ENCODE peak calls at places on chromosomes 12 and 14, in seven cellular contexts. Z, B, K, X, U, Y and I are unnamed samples.

GRCh38 chr12:46230985-46231384 is 37.9 kb downstream of the SLC38A1 start:
- ATAC-seq in Z (no peak), B (no peak), K (no peak), X (no peak), U (peak; percentile 48), Y (no peak), I (no peak)

GRCh38 chr12:27463826-27464554 is 17.5 kb downstream of the SMCO2 start:
- ATAC-seq in Z (no peak), B (no peak), K (no peak), X (peak; percentile 52), U (no peak), Y (no peak), I (peak; percentile 78)

GRCh38 chr12:104692335-104693218 is 235.8 kb downstream of the CHST11 start:
- ATAC-seq in Z (no peak), B (no peak), K (no peak), X (no peak), U (peak; percentile 44), Y (no peak), I (no peak)

GRCh38 chr12:110689002-110689600 is at the start of gene HVCN1:
- ATAC-seq in Z (peak; percentile 82), B (no peak), K (peak; percentile 82), X (peak; percentile 72), U (peak; percentile 74), Y (peak; percentile 78), I (peak; percentile 87)

GRCh38 chr12:45779936-45780335 is 50.4 kb downstream of the ARID2 start:
- ATAC-seq in Z (no peak), B (no peak), K (no peak), X (no peak), U (no peak), Y (no peak), I (no peak)

GRCh38 chr14:105499256-105500035 is 8.4 kb downstream of the TEDC1 start:
- ATAC-seq in Z (peak; percentile 51), B (peak; percentile 25), K (peak; percentile 14), X (peak; percentile 62), U (no peak), Y (no peak), I (no peak)

GRCh38 chr12:71639341-71639760 is 24.3 kb downstream of the ZFC3H1 start:
- ATAC-seq in Z (peak; percentile 83), B (peak; percentile 75), K (peak; percentile 74), X (peak; percentile 98), U (peak; percentile 86), Y (peak; percentile 84), I (no peak)

GRCh38 chr14:106277503-106277902 is 751.1 kb downstream of the TMEM121 start:
- ATAC-seq in Z (no peak), B (no peak), K (no peak), X (peak; percentile 71), U (peak; percentile 81), Y (peak; percentile 77), I (no peak)

GRCh38 chr12:28172434-28173030 is 17.7 kb upstream of the CCDC91 start:
- ATAC-seq in Z (peak; percentile 66), B (peak; percentile 93), K (peak; percentile 84), X (peak; percentile 85), U (peak; percentile 45), Y (peak; percentile 90), I (no peak)

GRCh38 chr14:44795725-44796124 is 166.0 kb downstream of the KLHL28 start:
- ATAC-seq in Z (peak; percentile 65), B (no peak), K (no peak), X (no peak), U (no peak), Y (no peak), I (no peak)

GRCh38 chr14:102629011-102629444 is 36.6 kb downstream of the RCOR1 start:
- ATAC-seq in Z (no peak), B (no peak), K (no peak), X (no peak), U (no peak), Y (peak; percentile 60), I (no peak)

GRCh38 chr12:15937902-15938301 is 26.8 kb downstream of the DERA start:
- ATAC-seq in Z (no peak), B (no peak), K (no peak), X (no peak), U (no peak), Y (no peak), I (no peak)

GRCh38 chr12:25495336-25496097 is 57.6 kb downstream of the LMNTD1 start:
- ATAC-seq in Z (no peak), B (peak; percentile 54), K (peak; percentile 81), X (peak; percentile 51), U (no peak), Y (no peak), I (no peak)

GRCh38 chr12:96982671-96983070 is 75.6 kb downstream of the NEDD1 start:
- ATAC-seq in Z (no peak), B (no peak), K (no peak), X (no peak), U (no peak), Y (no peak), I (no peak)

GRCh38 chr14:22985894-22986507 is 3.6 kb upstream of the AJUBA start:
- ATAC-seq in Z (no peak), B (no peak), K (no peak), X (no peak), U (no peak), Y (no peak), I (no peak)

GRCh38 chr12:48060474-48060873 is 45.4 kb downstream of the SENP1 start:
- ATAC-seq in Z (no peak), B (no peak), K (no peak), X (no peak), U (no peak), Y (no peak), I (no peak)

GRCh38 chr12:60257063-60257462 is 661.2 kb downstream of the SLC16A7 start:
- ATAC-seq in Z (no peak), B (peak; percentile 76), K (peak; percentile 76), X (peak; percentile 77), U (no peak), Y (peak; percentile 88), I (no peak)

GRCh38 chr12:30953946-30954766 is 27.6 kb downstream of the TSPAN11 start:
- ATAC-seq in Z (no peak), B (no peak), K (no peak), X (no peak), U (no peak), Y (no peak), I (no peak)

GRCh38 chr12:28023156-28023887 is 50.8 kb upstream of the PTHLH start:
- ATAC-seq in Z (no peak), B (peak; percentile 50), K (no peak), X (no peak), U (no peak), Y (no peak), I (no peak)

GRCh38 chr12:124698211-124698997 is 131.0 kb upstream of the NCOR2 start:
- ATAC-seq in Z (no peak), B (no peak), K (no peak), X (no peak), U (no peak), Y (no peak), I (no peak)

GRCh38 chr12:112938751-112939150 is 477 bp downstream of the OAS3 start:
- ATAC-seq in Z (no peak), B (peak; percentile 39), K (peak; percentile 23), X (no peak), U (peak; percentile 10), Y (no peak), I (no peak)

GRCh38 chr12:123634142-123634561 is 523 bp downstream of the GTF2H3 start:
- ATAC-seq in Z (no peak), B (peak; percentile 23), K (peak; percentile 5), X (peak; percentile 22), U (peak; percentile 26), Y (peak; percentile 41), I (no peak)

GRCh38 chr12:123633379-123634141 is at the start of the genes EIF2B1 and GTF2H3:
- ATAC-seq in Z (peak; percentile 99), B (peak; percentile 97), K (peak; percentile 100), X (peak; percentile 98), U (peak; percentile 98), Y (peak; percentile 97), I (peak; percentile 100)
- TF ChIP-seq POLR2AphosphoS5 in Z (peak; percentile 99), B (peak; percentile 98), K (peak; percentile 96), X (peak; percentile 99), U (peak; percentile 99), Y (peak; percentile 99), I (peak; percentile 91)

DNA sequence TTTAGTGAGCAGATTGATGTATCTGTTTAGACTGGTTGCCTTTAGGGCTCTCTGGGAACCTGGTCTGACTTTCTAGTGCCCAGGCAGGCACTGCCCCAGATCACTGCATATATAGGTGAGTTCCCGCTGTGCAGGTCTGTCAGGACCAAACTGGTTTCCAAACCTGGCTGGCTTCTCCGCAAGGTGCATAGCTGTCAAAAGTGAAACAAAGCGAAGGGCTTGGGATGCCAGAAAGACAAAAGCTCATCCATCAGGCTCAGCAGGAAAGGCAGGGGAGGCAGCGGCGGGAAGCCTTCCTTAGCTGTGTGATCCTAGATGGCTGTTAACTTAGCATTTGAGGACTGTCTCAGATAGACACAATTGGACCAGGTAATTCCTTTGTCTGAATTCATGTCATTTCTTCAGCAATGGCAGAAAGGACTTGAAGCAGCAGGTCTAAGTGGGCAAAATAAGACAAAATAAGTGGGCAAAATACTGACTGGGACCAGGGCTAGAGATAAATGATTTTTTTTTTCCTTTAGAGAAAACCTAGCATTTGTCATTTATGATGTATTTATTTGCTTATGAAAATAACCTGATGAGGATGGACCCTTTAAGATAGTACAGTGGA is 128.6 kb upstream of the DYRK2 start:
- ATAC-seq in Z (peak; percentile 95), B (no peak), K (no peak), X (no peak), U (no peak), Y (no peak), I (no peak)
- TF ChIP-seq POLR2AphosphoS5 in Z (no peak), B (no peak), K (no peak), X (no peak), U (no peak), Y (no peak), I (no peak)

GRCh38 chr14:37583358-37584210 is 11.5 kb downstream of the FOXA1 start:
- ATAC-seq in Z (peak; percentile 65), B (peak; percentile 83), K (peak; percentile 87), X (peak; percentile 64), U (no peak), Y (no peak), I (no peak)

GRCh38 chr14:37585101-37585479 is 10.0 kb downstream of the FOXA1 start:
- ATAC-seq in Z (peak; percentile 4), B (no peak), K (no peak), X (no peak), U (no peak), Y (no peak), I (no peak)

GRCh38 chr14:37586783-37587428 is 8.1 kb downstream of the FOXA1 start:
- ATAC-seq in Z (no peak), B (no peak), K (no peak), X (no peak), U (no peak), Y (no peak), I (no peak)

GRCh38 chr14:37585971-37586759 is 8.9 kb downstream of the FOXA1 start:
- ATAC-seq in Z (no peak), B (no peak), K (no peak), X (no peak), U (no peak), Y (no peak), I (no peak)

GRCh38 chr14:37584211-37585100 is 10.6 kb downstream of the FOXA1 start:
- ATAC-seq in Z (peak; percentile 37), B (no peak), K (no peak), X (no peak), U (no peak), Y (no peak), I (no peak)
- TF ChIP-seq POLR2AphosphoS5 in Z (no peak), B (no peak), K (no peak), X (no peak), U (no peak), Y (no peak), I (no peak)

GRCh38 chr14:69460093-69460701 is 24.3 kb upstream of the PLEKHD1 start:
- ATAC-seq in Z (peak; percentile 65), B (peak; percentile 97), K (peak; percentile 88), X (peak; percentile 79), U (peak; percentile 96), Y (peak; percentile 85), I (peak; percentile 91)
- TF ChIP-seq POLR2AphosphoS5 in Z (no peak), B (no peak), K (no peak), X (no peak), U (no peak), Y (no peak), I (peak; percentile 58)